ENCODE peak calls at places on chromosomes 4 and X, in seven cellular contexts. E, H, C, L, Z, J and D are unnamed samples.

GRCh38 chrX:155068165-155068564 is 2.8 kb downstream of the CMC4 start:
- DNase-seq in J (peak), L (no peak), C (no peak), H (no peak), Z (no peak), E (no peak), D (no peak)

GRCh38 chrX:10450959-10451355 is 169.4 kb downstream of the MID1 start:
- DNase-seq in Z (no peak), C (no peak), L (no peak), E (no peak), H (no peak), J (no peak), D (no peak)

GRCh38 chrX:98956014-98956413 is 1454.1 kb downstream of the PCDH19 start:
- DNase-seq in C (no peak), Z (no peak), H (no peak), E (no peak), J (no peak), L (no peak), D (no peak)

GRCh38 chr4:125511715-125512114 is 197.0 kb downstream of the FAT4 start:
- DNase-seq in L (no peak), E (no peak), H (no peak), J (no peak), Z (no peak), C (no peak), D (no peak)

GRCh38 chr4:123397276-123398150 is 918 bp downstream of the SPRY1 start:
- DNase-seq in L (peak), Z (peak), J (no peak), H (peak), E (peak), C (no peak), D (no peak)

GRCh38 chr4:41545238-41545637 is 7.3 kb downstream of the LIMCH1 start:
- DNase-seq in J (no peak), C (no peak), L (no peak), H (no peak), E (no peak), Z (no peak), D (no peak)

GRCh38 chrX:43349363-43349762 is 306.7 kb upstream of the MAOA start:
- DNase-seq in Z (peak), L (peak), H (peak), C (no peak), E (no peak), J (no peak), D (peak)

GRCh38 chr4:173526724-173527102 is 3.3 kb downstream of the HAND2 start:
- DNase-seq in Z (no peak), L (no peak), J (no peak), C (no peak), E (no peak), H (no peak), D (no peak)

GRCh38 chr4:155377281-155377680 is 516 bp upstream of the MAP9 start:
- DNase-seq in J (no peak), L (no peak), Z (no peak), C (no peak), H (no peak), E (no peak), D (no peak)

GRCh38 chr4:8600266-8600665 is 7.7 kb downstream of the CPZ start:
- DNase-seq in Z (no peak), L (no peak), H (no peak), J (no peak), C (no peak), E (no peak), D (no peak)

GRCh38 chrX:16797358-16797757 is 11.1 kb downstream of the TXLNG start:
- DNase-seq in E (no peak), C (no peak), J (no peak), L (no peak), Z (no peak), H (no peak), D (no peak)

GRCh38 chrX:13283968-13284914 is 35.6 kb downstream of the ATXN3L start:
- DNase-seq in J (peak), C (no peak), L (no peak), E (no peak), Z (peak), H (no peak), D (no peak)

GRCh38 chr4:6309755-6310154 is 40.1 kb downstream of the WFS1 start:
- DNase-seq in J (no peak), C (no peak), L (no peak), E (no peak), Z (no peak), H (no peak), D (no peak)

GRCh38 chr4:167555338-167556022 is 321.2 kb upstream of the SPOCK3 start:
- DNase-seq in E (no peak), J (no peak), H (no peak), Z (no peak), C (no peak), L (no peak), D (no peak)

GRCh38 chrX:1581132-1581531 is 10.3 kb upstream of the AKAP17A start:
- DNase-seq in H (peak), L (peak), Z (peak), J (no peak), E (no peak), C (no peak), D (peak)

GRCh38 chrX:68462653-68463052 is 29.4 kb upstream of the OPHN1 start:
- DNase-seq in Z (peak), E (no peak), C (no peak), L (peak), H (peak), J (no peak), D (peak)

GRCh38 chr4:20520901-20521300 is 179.4 kb upstream of the PACRGL start:
- DNase-seq in J (no peak), C (no peak), H (no peak), L (no peak), Z (no peak), E (no peak), D (no peak)

GRCh38 chr4:4860803-4861591 is 1.5 kb downstream of the MSX1 start:
- DNase-seq in Z (peak), E (no peak), L (peak), C (no peak), H (no peak), J (no peak), D (no peak)

GRCh38 chr4:140018931-140019618 is 134.9 kb downstream of the MAML3 start:
- DNase-seq in J (no peak), C (no peak), L (no peak), Z (no peak), H (no peak), E (no peak), D (no peak)

GRCh38 chr4:113469926-113470325 is 291.6 kb downstream of the CAMK2D start:
- DNase-seq in J (no peak), H (no peak), Z (no peak), C (no peak), E (no peak), L (no peak), D (no peak)

GRCh38 chr4:84814100-84814750 is 152.3 kb downstream of the WDFY3 start:
- DNase-seq in C (no peak), L (no peak), H (peak), Z (no peak), E (no peak), J (peak), D (no peak)

GRCh38 chrX:138938003-138938402 is 226.5 kb upstream of the FGF13 start:
- DNase-seq in E (no peak), C (no peak), Z (no peak), L (no peak), J (no peak), H (no peak), D (no peak)

GRCh38 chrX:17805120-17805519 is 56.0 kb downstream of the RAI2 start:
- DNase-seq in J (no peak), H (no peak), C (no peak), L (no peak), Z (peak), E (no peak), D (no peak)

GRCh38 chr4:47531241-47531953 is 46.3 kb downstream of the ATP10D start:
- DNase-seq in L (no peak), H (no peak), E (peak), C (peak), J (peak), Z (peak), D (peak)

GRCh38 chr4:627347-627746 is 2.0 kb downstream of the PDE6B start:
- DNase-seq in L (no peak), C (no peak), J (no peak), E (no peak), Z (no peak), H (no peak), D (no peak)

GRCh38 chr4:20618010-20618409 is 82.2 kb upstream of the PACRGL start:
- DNase-seq in L (peak), E (no peak), C (no peak), Z (no peak), H (no peak), J (no peak), D (no peak)

GRCh38 chr4:19678763-19679162 is 572.9 kb upstream of the SLIT2 start:
- DNase-seq in C (no peak), J (peak), E (no peak), H (no peak), Z (no peak), L (no peak), D (peak)